ENCODE peak calls at places on chromosomes 7 and 10, in eight cellular contexts. One of them, this sample, is unnamed.

GRCh38 chr10:16967866-16968721 is 150.9 kb upstream of the RSU1 start:
- DNase-seq in brain microvascular endothelial cell: peak; percentile 94
- DNase-seq in A549: peak; percentile 24
- DNase-seq in fibroblast of lung: peak; percentile 81
- DNase-seq in tibial artery: no peak
- DNase-seq in astrocyte: peak; percentile 92
- DNase-seq in RWPE2: no peak
- DNase-seq in GM23338: peak; percentile 68
- DNase-seq in this sample: peak; percentile 9

GRCh38 chr7:146659732-146660131 is 543.1 kb downstream of the CNTNAP2 start:
- DNase-seq in brain microvascular endothelial cell: no peak
- DNase-seq in A549: no peak
- DNase-seq in fibroblast of lung: no peak
- DNase-seq in tibial artery: no peak
- DNase-seq in astrocyte: no peak
- DNase-seq in RWPE2: no peak
- DNase-seq in GM23338: no peak
- DNase-seq in this sample: no peak

GRCh38 chr10:62735464-62736188 is 68.9 kb upstream of the ADO start:
- DNase-seq in brain microvascular endothelial cell: peak; percentile 57
- DNase-seq in A549: no peak
- DNase-seq in fibroblast of lung: peak; percentile 70
- DNase-seq in tibial artery: no peak
- DNase-seq in astrocyte: peak; percentile 78
- DNase-seq in RWPE2: no peak
- DNase-seq in GM23338: no peak
- DNase-seq in this sample: peak; percentile 18

GRCh38 chr7:143850682-143851081 is 51.3 kb downstream of the TCAF1 start:
- DNase-seq in brain microvascular endothelial cell: no peak
- DNase-seq in A549: no peak
- DNase-seq in fibroblast of lung: no peak
- DNase-seq in tibial artery: no peak
- DNase-seq in astrocyte: no peak
- DNase-seq in RWPE2: no peak
- DNase-seq in GM23338: no peak
- DNase-seq in this sample: no peak

GRCh38 chr7:111919690-111920179 is 286.5 kb downstream of the DOCK4 start:
- DNase-seq in brain microvascular endothelial cell: peak; percentile 45
- DNase-seq in A549: no peak
- DNase-seq in fibroblast of lung: peak; percentile 5
- DNase-seq in tibial artery: no peak
- DNase-seq in astrocyte: peak; percentile 82
- DNase-seq in RWPE2: no peak
- DNase-seq in GM23338: no peak
- DNase-seq in this sample: no peak

GRCh38 chr7:87604264-87604663 is 3.6 kb upstream of the ABCB1 start:
- DNase-seq in brain microvascular endothelial cell: no peak
- DNase-seq in A549: no peak
- DNase-seq in fibroblast of lung: no peak
- DNase-seq in tibial artery: no peak
- DNase-seq in astrocyte: no peak
- DNase-seq in RWPE2: no peak
- DNase-seq in GM23338: no peak
- DNase-seq in this sample: no peak

GRCh38 chr10:22053048-22053447 is 49.5 kb upstream of the DNAJC1 start:
- DNase-seq in brain microvascular endothelial cell: no peak
- DNase-seq in A549: no peak
- DNase-seq in fibroblast of lung: no peak
- DNase-seq in tibial artery: no peak
- DNase-seq in astrocyte: no peak
- DNase-seq in RWPE2: no peak
- DNase-seq in GM23338: no peak
- DNase-seq in this sample: no peak

GRCh38 chr7:107700570-107700969 is 39.9 kb downstream of the SLC26A4 start:
- DNase-seq in brain microvascular endothelial cell: no peak
- DNase-seq in A549: no peak
- DNase-seq in fibroblast of lung: no peak
- DNase-seq in tibial artery: no peak
- DNase-seq in astrocyte: no peak
- DNase-seq in RWPE2: no peak
- DNase-seq in GM23338: peak; percentile 26
- DNase-seq in this sample: no peak

GRCh38 chr7:72109566-72109965 is 302.6 kb downstream of the CALN1 start:
- DNase-seq in brain microvascular endothelial cell: no peak
- DNase-seq in A549: no peak
- DNase-seq in fibroblast of lung: no peak
- DNase-seq in tibial artery: no peak
- DNase-seq in astrocyte: no peak
- DNase-seq in RWPE2: no peak
- DNase-seq in GM23338: no peak
- DNase-seq in this sample: no peak

DNA sequence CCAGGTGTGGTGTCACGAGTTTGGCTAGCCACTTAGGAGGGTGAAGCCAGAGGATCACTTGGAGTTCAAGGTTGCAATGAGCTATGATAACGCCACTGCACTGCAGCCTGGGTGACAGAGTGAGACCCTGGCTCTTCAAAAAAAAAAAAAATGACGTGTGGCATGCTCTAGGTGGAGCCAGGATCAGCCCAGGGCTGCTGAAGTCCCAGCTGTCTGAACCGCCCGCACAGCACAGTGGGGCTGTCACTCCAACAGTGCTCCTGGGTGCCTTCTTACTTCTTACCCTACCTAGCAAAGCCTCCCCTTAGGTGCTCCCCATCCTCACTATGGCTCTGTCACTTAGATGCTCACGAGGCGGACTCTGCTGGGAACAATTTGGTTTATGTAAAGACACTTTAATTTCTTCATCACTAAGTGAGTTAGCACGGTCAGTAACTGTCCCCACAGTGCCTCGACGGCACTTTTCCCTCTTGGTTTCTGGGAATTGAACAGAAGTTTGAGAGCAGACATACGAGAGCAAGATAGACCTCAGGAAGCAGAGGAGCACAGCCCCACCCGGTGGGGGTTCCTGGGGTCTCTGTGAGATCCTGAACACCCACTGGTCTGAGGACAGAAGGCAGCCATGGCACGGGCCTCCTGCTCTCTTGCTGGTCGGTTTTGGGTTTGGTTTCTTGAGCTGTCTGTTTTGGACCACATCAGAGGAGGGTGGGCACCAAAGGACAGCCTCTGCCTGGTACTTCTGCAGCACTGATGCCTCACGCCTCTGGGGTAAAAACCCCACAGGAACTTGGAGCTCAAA is 66.2 kb upstream of the BTBD16 start:
- DNase-seq in brain microvascular endothelial cell: no peak
- DNase-seq in A549: no peak
- DNase-seq in fibroblast of lung: peak; percentile 8
- DNase-seq in tibial artery: no peak
- DNase-seq in astrocyte: no peak
- DNase-seq in RWPE2: no peak
- DNase-seq in GM23338: no peak
- DNase-seq in this sample: no peak
- TF ChIP-seq CTCF in brain microvascular endothelial cell: peak; percentile 25
- TF ChIP-seq CTCF in A549: no peak
- TF ChIP-seq CTCF in fibroblast of lung: no peak
- TF ChIP-seq CTCF in tibial artery: no peak
- TF ChIP-seq CTCF in astrocyte: no peak
- TF ChIP-seq CTCF in RWPE2: no peak
- TF ChIP-seq CTCF in GM23338: peak; percentile 31
- TF ChIP-seq CTCF in this sample: no peak

GRCh38 chr7:77428777-77429231 is 12.7 kb upstream of the GSAP start:
- DNase-seq in brain microvascular endothelial cell: no peak
- DNase-seq in A549: no peak
- DNase-seq in fibroblast of lung: no peak
- DNase-seq in tibial artery: no peak
- DNase-seq in astrocyte: peak; percentile 36
- DNase-seq in RWPE2: no peak
- DNase-seq in GM23338: peak; percentile 14
- DNase-seq in this sample: no peak
- H3K27ac ChIP-seq in brain microvascular endothelial cell: no peak overlapping the region
- H3K27ac ChIP-seq in A549: no peak overlapping the region
- H3K27ac ChIP-seq in fibroblast of lung: no peak overlapping the region
- H3K27ac ChIP-seq in tibial artery: no peak overlapping the region
- H3K27ac ChIP-seq in astrocyte: no peak overlapping the region
- H3K27ac ChIP-seq in RWPE2: peak overlapping the region; percentile 61
- H3K27ac ChIP-seq in GM23338: no peak overlapping the region
- H3K27ac ChIP-seq in this sample: no peak overlapping the region

DNA sequence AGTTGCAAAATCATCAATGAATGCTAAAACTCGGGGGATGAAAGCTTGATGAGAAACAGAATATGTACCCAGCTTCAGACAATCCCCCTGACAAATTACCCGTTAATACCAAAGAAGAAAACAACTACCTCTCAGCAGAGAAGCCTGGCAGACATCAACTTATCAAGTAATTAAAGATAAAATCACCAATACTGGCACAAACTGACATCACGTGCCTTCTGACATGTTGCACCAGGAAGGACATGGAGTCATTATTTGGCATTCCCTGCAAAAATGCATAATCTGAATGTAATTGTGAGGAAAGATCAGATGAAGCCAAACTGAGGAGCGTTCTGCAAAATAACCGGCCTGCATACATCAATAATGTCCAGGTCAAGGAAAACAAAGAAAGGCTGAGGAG is 7.7 kb downstream of the SLIT1 start:
- DNase-seq in brain microvascular endothelial cell: no peak
- DNase-seq in A549: no peak
- DNase-seq in fibroblast of lung: no peak
- DNase-seq in tibial artery: no peak
- DNase-seq in astrocyte: no peak
- DNase-seq in RWPE2: no peak
- DNase-seq in GM23338: no peak
- DNase-seq in this sample: no peak
- TF ChIP-seq CTCF in brain microvascular endothelial cell: no peak
- TF ChIP-seq CTCF in A549: no peak
- TF ChIP-seq CTCF in fibroblast of lung: no peak
- TF ChIP-seq CTCF in tibial artery: no peak
- TF ChIP-seq CTCF in astrocyte: no peak
- TF ChIP-seq CTCF in RWPE2: no peak
- TF ChIP-seq CTCF in GM23338: no peak
- TF ChIP-seq CTCF in this sample: no peak

GRCh38 chr10:36597921-36598320 is 527.5 kb upstream of the ANKRD30A start:
- DNase-seq in brain microvascular endothelial cell: no peak
- DNase-seq in A549: no peak
- DNase-seq in fibroblast of lung: no peak
- DNase-seq in tibial artery: no peak
- DNase-seq in astrocyte: no peak
- DNase-seq in RWPE2: no peak
- DNase-seq in GM23338: no peak
- DNase-seq in this sample: no peak
- H3K27ac ChIP-seq in brain microvascular endothelial cell: no peak overlapping the region
- H3K27ac ChIP-seq in A549: no peak overlapping the region
- H3K27ac ChIP-seq in fibroblast of lung: no peak overlapping the region
- H3K27ac ChIP-seq in tibial artery: no peak overlapping the region
- H3K27ac ChIP-seq in astrocyte: no peak overlapping the region
- H3K27ac ChIP-seq in RWPE2: no peak overlapping the region
- H3K27ac ChIP-seq in GM23338: no peak overlapping the region
- H3K27ac ChIP-seq in this sample: no peak overlapping the region

DNA sequence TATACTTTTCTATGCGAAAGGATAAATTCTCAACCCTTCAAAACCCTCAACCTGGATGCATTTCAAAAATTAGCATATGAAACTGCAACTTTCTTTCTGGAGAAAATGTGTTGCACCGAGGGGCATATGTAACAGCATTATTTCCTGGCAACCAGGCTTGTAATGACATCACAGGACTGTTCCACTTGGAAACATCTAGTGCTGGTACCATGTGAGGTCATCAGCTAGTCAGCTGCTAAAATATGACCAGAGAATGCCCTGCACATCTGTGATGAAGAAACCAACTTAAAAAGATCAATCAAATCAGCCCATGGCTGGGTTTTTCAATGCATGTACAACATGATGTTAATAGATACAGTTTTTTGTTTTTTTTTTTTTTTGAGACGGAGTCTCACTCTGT is 40.0 kb downstream of the FGFR2 start:
- DNase-seq in brain microvascular endothelial cell: no peak
- DNase-seq in A549: no peak
- DNase-seq in fibroblast of lung: no peak
- DNase-seq in tibial artery: no peak
- DNase-seq in astrocyte: no peak
- DNase-seq in RWPE2: no peak
- DNase-seq in GM23338: no peak
- DNase-seq in this sample: no peak
- TF ChIP-seq CTCF in brain microvascular endothelial cell: no peak
- TF ChIP-seq CTCF in A549: no peak
- TF ChIP-seq CTCF in fibroblast of lung: no peak
- TF ChIP-seq CTCF in tibial artery: no peak
- TF ChIP-seq CTCF in astrocyte: no peak
- TF ChIP-seq CTCF in RWPE2: no peak
- TF ChIP-seq CTCF in GM23338: no peak
- TF ChIP-seq CTCF in this sample: no peak

GRCh38 chr10:3886666-3887251 is 101.8 kb upstream of the KLF6 start:
- DNase-seq in brain microvascular endothelial cell: peak; percentile 96
- DNase-seq in A549: peak; percentile 68
- DNase-seq in fibroblast of lung: peak; percentile 88
- DNase-seq in tibial artery: no peak
- DNase-seq in astrocyte: peak; percentile 97
- DNase-seq in RWPE2: no peak
- DNase-seq in GM23338: no peak
- DNase-seq in this sample: peak; percentile 48

GRCh38 chr10:3886191-3886590 is 101.2 kb upstream of the KLF6 start:
- DNase-seq in brain microvascular endothelial cell: peak; percentile 83
- DNase-seq in A549: peak; percentile 87
- DNase-seq in fibroblast of lung: peak; percentile 58
- DNase-seq in tibial artery: no peak
- DNase-seq in astrocyte: peak; percentile 55
- DNase-seq in RWPE2: no peak
- DNase-seq in GM23338: peak; percentile 71
- DNase-seq in this sample: no peak

GRCh38 chr10:3887404-3887803 is 102.4 kb upstream of the KLF6 start:
- DNase-seq in brain microvascular endothelial cell: peak; percentile 33
- DNase-seq in A549: no peak
- DNase-seq in fibroblast of lung: no peak
- DNase-seq in tibial artery: no peak
- DNase-seq in astrocyte: peak; percentile 28
- DNase-seq in RWPE2: no peak
- DNase-seq in GM23338: no peak
- DNase-seq in this sample: no peak

GRCh38 chr10:3889961-3890522 is 105.0 kb upstream of the KLF6 start:
- DNase-seq in brain microvascular endothelial cell: peak; percentile 93
- DNase-seq in A549: peak; percentile 30
- DNase-seq in fibroblast of lung: no peak
- DNase-seq in tibial artery: no peak
- DNase-seq in astrocyte: peak; percentile 95
- DNase-seq in RWPE2: no peak
- DNase-seq in GM23338: peak; percentile 39
- DNase-seq in this sample: no peak

GRCh38 chr10:3887885-3888476 is 103.0 kb upstream of the KLF6 start:
- DNase-seq in brain microvascular endothelial cell: peak; percentile 96
- DNase-seq in A549: peak; percentile 47
- DNase-seq in fibroblast of lung: peak; percentile 78
- DNase-seq in tibial artery: peak; percentile 86
- DNase-seq in astrocyte: peak; percentile 95
- DNase-seq in RWPE2: peak; percentile 77
- DNase-seq in GM23338: peak; percentile 73
- DNase-seq in this sample: peak; percentile 66
- H3K27ac ChIP-seq in brain microvascular endothelial cell: peak overlapping the region; percentile 100
- H3K27ac ChIP-seq in A549: peak overlapping the region; percentile 96
- H3K27ac ChIP-seq in fibroblast of lung: peak overlapping the region; percentile 94
- H3K27ac ChIP-seq in tibial artery: peak overlapping the region; percentile 80
- H3K27ac ChIP-seq in astrocyte: peak overlapping the region; percentile 99
- H3K27ac ChIP-seq in RWPE2: peak overlapping the region; percentile 99
- H3K27ac ChIP-seq in GM23338: no peak overlapping the region
- H3K27ac ChIP-seq in this sample: peak overlapping the region; percentile 80

This sample was measured in RWPE1.